ENCODE peak calls at places on chromosomes 2 and 18, in eight cellular contexts. S is GM12878, T is pancreas, G is right lobe of liver, K is spleen, W is IMR-90, U is neural progenitor cell, F is astrocyte. C is an unnamed sample.

GRCh38 chr2:69260666-69261065 is 126.4 kb downstream of the GFPT1 start:
- DNase-seq in K (no peak), S (no peak), F (no peak), G (no peak), T (no peak), W (peak; percentile 68), U (no peak), C (no peak)

GRCh38 chr18:77547757-77548156 is 298.1 kb downstream of the GALR1 start:
- DNase-seq in U (no peak), T (peak; percentile 46), W (no peak), K (no peak), G (no peak), S (no peak), F (no peak), C (no peak)

GRCh38 chr2:10235099-10235908 is 67.4 kb upstream of the HPCAL1 start:
- DNase-seq in F (peak; percentile 26), S (no peak), U (no peak), G (no peak), T (no peak), W (no peak), K (peak; percentile 58), C (no peak)

GRCh38 chr2:183927367-183928355 is 670.7 kb upstream of the ZNF804A start:
- DNase-seq in F (peak; percentile 78), W (peak; percentile 12), K (no peak), G (no peak), T (no peak), S (no peak), U (no peak), C (no peak)

GRCh38 chr2:170434900-170435640 is 257.1 kb downstream of the MYO3B start:
- DNase-seq in U (no peak), F (no peak), W (no peak), K (no peak), T (no peak), G (no peak), S (peak; percentile 51), C (no peak)

GRCh38 chr18:12287684-12288405 is 20.2 kb upstream of the TUBB6 start:
- DNase-seq in T (peak; percentile 54), S (no peak), K (peak; percentile 63), F (peak; percentile 97), U (peak; percentile 63), W (peak; percentile 95), G (no peak), C (peak; percentile 84)

GRCh38 chr2:3289526-3289925 is 88.1 kb downstream of the EIPR1 start:
- DNase-seq in T (no peak), K (peak; percentile 51), S (no peak), G (peak; percentile 35), W (no peak), U (no peak), F (no peak), C (no peak)

GRCh38 chr2:125312342-125312741 is 1287.3 kb downstream of the CNTNAP5 start:
- DNase-seq in K (peak; percentile 58), F (no peak), T (no peak), G (no peak), U (no peak), S (no peak), W (no peak), C (no peak)

GRCh38 chr18:71209944-71210343 is 921.1 kb downstream of the SOCS6 start:
- DNase-seq in T (no peak), G (no peak), W (no peak), S (no peak), U (no peak), F (peak; percentile 1), K (no peak), C (no peak)

GRCh38 chr2:238580486-238580885 is 153.8 kb downstream of the ASB1 start:
- DNase-seq in K (peak; percentile 49), T (no peak), S (no peak), F (no peak), U (no peak), G (no peak), W (no peak), C (no peak)

GRCh38 chr2:235740821-235741220 is 247.0 kb downstream of the AGAP1 start:
- DNase-seq in T (no peak), U (peak; percentile 62), S (no peak), F (no peak), K (no peak), W (no peak), G (no peak), C (no peak)

GRCh38 chr2:39608690-39609457 is 56.8 kb upstream of the TMEM178A start:
- DNase-seq in T (peak; percentile 17), S (no peak), F (no peak), K (no peak), G (no peak), W (no peak), U (peak; percentile 3), C (no peak)

GRCh38 chr2:179580378-179581146 is 280.9 kb downstream of the ZNF385B start:
- DNase-seq in G (peak; percentile 67), U (no peak), S (no peak), W (no peak), K (no peak), T (peak; percentile 27), F (peak; percentile 6), C (no peak)

GRCh38 chr2:157831573-157832315 is 44.4 kb downstream of the ACVR1 start:
- DNase-seq in S (no peak), T (no peak), G (no peak), W (no peak), K (no peak), F (peak; percentile 63), U (no peak), C (peak; percentile 64)

GRCh38 chr18:34977787-34978532 is 63.3 kb upstream of the MAPRE2 start:
- DNase-seq in K (peak; percentile 91), G (peak; percentile 81), T (peak; percentile 49), S (no peak), W (peak; percentile 6), U (peak; percentile 62), F (no peak), C (peak; percentile 53)

GRCh38 chr2:18701981-18702380 is 112.6 kb upstream of the NT5C1B start:
- DNase-seq in F (peak; percentile 52), W (peak; percentile 83), T (no peak), G (no peak), U (no peak), K (no peak), S (no peak), C (no peak)

GRCh38 chr2:135999899-136000298 is 14.5 kb upstream of the DARS1 start:
- DNase-seq in K (no peak), G (no peak), U (peak; percentile 31), S (no peak), T (no peak), F (no peak), W (no peak), C (no peak)

GRCh38 chr2:9204939-9205338 is 1.7 kb upstream of the ASAP2 start:
- DNase-seq in W (no peak), S (no peak), K (no peak), F (no peak), U (no peak), T (no peak), G (no peak), C (no peak)

GRCh38 chr2:33214857-33215256 is 261.6 kb upstream of the RASGRP3 start:
- DNase-seq in S (no peak), G (no peak), T (no peak), F (no peak), U (no peak), W (no peak), K (no peak), C (no peak)

GRCh38 chr2:33216508-33217182 is 259.8 kb upstream of the RASGRP3 start:
- DNase-seq in K (no peak), G (peak; percentile 82), T (peak; percentile 18), W (peak; percentile 51), F (no peak), S (no peak), U (no peak), C (peak; percentile 9)

GRCh38 chr2:33215983-33216382 is 260.5 kb upstream of the RASGRP3 start:
- DNase-seq in S (no peak), G (no peak), T (no peak), K (no peak), F (no peak), U (no peak), W (no peak), C (no peak)

GRCh38 chr2:33214436-33214835 is 262.0 kb upstream of the RASGRP3 start:
- DNase-seq in W (peak; percentile 87), U (no peak), G (no peak), S (no peak), K (no peak), T (no peak), F (peak; percentile 86), C (peak; percentile 6)

GRCh38 chr2:33215299-33215698 is 261.1 kb upstream of the RASGRP3 start:
- DNase-seq in F (peak; percentile 97), S (no peak), K (no peak), U (no peak), W (peak; percentile 96), T (no peak), G (no peak), C (no peak)
- TF ChIP-seq CTCF in F (no peak), S (no peak), K (no peak), U (no peak), W (no peak), T (no peak), G (no peak), C (no peak)

DNA sequence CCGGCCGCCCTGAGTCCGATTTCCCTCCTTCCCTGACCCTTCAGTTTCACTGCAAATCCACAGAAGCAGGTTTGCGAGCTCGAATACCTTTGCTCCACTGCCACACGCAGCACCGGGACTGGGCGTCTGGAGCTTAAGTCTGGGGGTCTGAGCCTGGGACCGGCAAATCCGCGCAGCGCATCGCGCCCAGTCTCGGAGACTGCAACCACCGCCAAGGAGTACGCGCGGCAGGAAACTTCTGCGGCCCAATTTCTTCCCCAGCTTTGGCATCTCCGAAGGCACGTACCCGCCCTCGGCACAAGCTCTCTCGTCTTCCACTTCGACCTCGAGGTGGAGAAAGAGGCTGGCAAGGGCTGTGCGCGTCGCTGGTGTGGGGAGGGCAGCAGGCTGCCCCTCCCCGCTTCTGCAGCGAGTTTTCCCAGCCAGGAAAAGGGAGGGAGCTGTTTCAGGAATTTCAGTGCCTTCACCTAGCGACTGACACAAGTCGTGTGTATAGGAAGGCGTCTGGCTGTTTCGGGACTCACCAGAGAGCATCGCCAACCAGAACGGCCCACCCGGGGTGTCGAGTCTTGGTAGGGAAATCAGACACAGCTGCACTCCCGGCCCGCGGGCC is 4.6 kb downstream of the SIX2 start:
- DNase-seq in W (peak; percentile 2), S (no peak), K (no peak), F (no peak), G (no peak), U (peak; percentile 71), T (no peak), C (no peak)
- H3K4me1 ChIP-seq in W (peaks cover 3% of the 10 kb centered on the region), S (no peaks in the 10 kb centered on the region), K (peaks cover 56% of the 10 kb centered on the region), F (peaks cover 18% of the 10 kb centered on the region), G (peaks cover 13% of the 10 kb centered on the region), U (peaks cover 39% of the 10 kb centered on the region), T (peaks cover 9% of the 10 kb centered on the region), C (peaks cover 35% of the 10 kb centered on the region)

DNA sequence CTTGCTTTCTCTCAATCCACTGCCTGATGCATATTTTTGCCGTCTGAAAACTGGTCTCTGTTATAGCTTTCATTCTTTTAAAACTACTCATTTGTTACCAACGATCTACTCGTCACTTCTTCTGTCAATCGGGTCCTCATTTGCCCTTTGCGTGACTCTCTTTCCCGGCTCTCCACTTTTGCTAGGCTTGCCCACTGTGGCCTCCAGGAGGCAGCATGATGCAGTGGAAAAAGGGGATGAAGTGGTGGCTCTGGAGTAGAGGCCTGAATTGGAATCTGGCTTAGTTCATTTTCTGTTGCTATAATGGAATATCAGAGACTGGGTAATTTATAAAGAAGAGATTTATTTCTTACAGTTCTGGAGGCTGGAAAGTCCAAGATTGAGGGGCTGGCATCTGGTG is 15.2 kb downstream of the GDF7 start:
- DNase-seq in T (no peak), G (no peak), W (peak; percentile 23), S (no peak), U (peak; percentile 34), K (no peak), F (no peak), C (no peak)
- TF ChIP-seq CTCF in T (no peak), G (peak; percentile 82), W (peak; percentile 64), S (peak; percentile 47), U (peak; percentile 65), K (peak; percentile 30), F (peak; percentile 53), C (no peak)

GRCh38 chr2:25304339-25304728 is 37.4 kb downstream of the DNMT3A start:
- DNase-seq in W (peak; percentile 26), T (no peak), S (no peak), F (no peak), U (no peak), K (no peak), G (no peak), C (no peak)
- H3K4me1 ChIP-seq in W (peaks cover 12% of the 10 kb centered on the region), T (no peaks in the 10 kb centered on the region), S (peaks cover 33% of the 10 kb centered on the region), F (peaks cover 13% of the 10 kb centered on the region), U (peaks cover 7% of the 10 kb centered on the region), K (peaks cover 68% of the 10 kb centered on the region), G (no peaks in the 10 kb centered on the region), C (peaks cover 35% of the 10 kb centered on the region)